ENCODE peak calls at places on chromosomes 12 and 14, in nine cellular contexts. I is PC-3; U is sigmoid colon; E is upper lobe of right lung; Z is endothelial cell; G is foreskin fibroblast; S is body of pancreas; V is CD4-positive, alpha-beta T cell; C is WTC11. H is an unnamed sample.

GRCh38 chr12:130815028-130815741 is 23.9 kb downstream of the STX2 start:
- DNase-seq in I (no peak), U (no peak), E (no peak), Z (no peak), G (no peak), S (peak), V (no peak), C (no peak), H (no peak)

GRCh38 chr12:75690556-75690955 is 179.1 kb upstream of the KRR1 start:
- DNase-seq in I (peak), U (no peak), E (no peak), Z (no peak), G (peak), S (no peak), V (no peak), C (no peak), H (no peak)

GRCh38 chr12:53232641-53233538 is 881 bp upstream of the RARG start:
- DNase-seq in I (peak), U (peak), E (peak), Z (no peak), G (no peak), S (peak), V (peak), C (peak), H (peak)

GRCh38 chr12:90027889-90028570 is 319.4 kb upstream of the ATP2B1 start:
- DNase-seq in I (no peak), U (no peak), E (no peak), Z (no peak), G (no peak), S (no peak), V (no peak), C (no peak), H (no peak)

GRCh38 chr14:71692496-71692895 is 239.7 kb upstream of the RGS6 start:
- DNase-seq in I (peak), U (no peak), E (no peak), Z (no peak), G (peak), S (no peak), V (no peak), C (no peak), H (no peak)

GRCh38 chr12:14185441-14186192 is 179.9 kb upstream of the ATF7IP start:
- DNase-seq in I (peak), U (no peak), E (no peak), Z (peak), G (peak), S (peak), V (no peak), C (peak), H (peak)

GRCh38 chr14:56135001-56135400 is 16.8 kb downstream of the PELI2 start:
- DNase-seq in I (no peak), U (no peak), E (peak), Z (no peak), G (no peak), S (peak), V (no peak), C (no peak), H (no peak)

GRCh38 chr12:128752386-128752785 is 71.4 kb downstream of the SLC15A4 start:
- DNase-seq in I (no peak), U (no peak), E (no peak), Z (no peak), G (no peak), S (no peak), V (no peak), C (no peak), H (no peak)

GRCh38 chr12:71865166-71865713 is 25.7 kb downstream of the TBC1D15 start:
- DNase-seq in I (peak), U (no peak), E (no peak), Z (no peak), G (peak), S (no peak), V (no peak), C (no peak), H (no peak)

GRCh38 chr14:93984070-93984469 is 7.7 kb upstream of the ASB2 start:
- DNase-seq in I (peak), U (no peak), E (no peak), Z (no peak), G (no peak), S (no peak), V (no peak), C (no peak), H (no peak)

GRCh38 chr14:52987514-52987913 is 36.7 kb upstream of the FERMT2 start:
- DNase-seq in I (no peak), U (no peak), E (no peak), Z (no peak), G (no peak), S (peak), V (no peak), C (no peak), H (no peak)

GRCh38 chr12:75781532-75782046 is 250.0 kb downstream of the PHLDA1 start:
- DNase-seq in I (peak), U (no peak), E (no peak), Z (no peak), G (peak), S (no peak), V (no peak), C (no peak), H (peak)

GRCh38 chr12:127539499-127539898 is 727.5 kb upstream of the TMEM132C start:
- DNase-seq in I (no peak), U (no peak), E (no peak), Z (no peak), G (no peak), S (no peak), V (no peak), C (no peak), H (no peak)

GRCh38 chr12:118355838-118356237 is 16.9 kb downstream of the TAOK3 start:
- DNase-seq in I (no peak), U (no peak), E (no peak), Z (no peak), G (no peak), S (no peak), V (no peak), C (no peak), H (no peak)

GRCh38 chr14:39368261-39368959 is 63.8 kb downstream of the FBXO33 start:
- DNase-seq in I (peak), U (peak), E (no peak), Z (peak), G (peak), S (peak), V (peak), C (peak), H (peak)

GRCh38 chr12:114853003-114853529 is 169.1 kb upstream of the TBX3 start:
- DNase-seq in I (no peak), U (no peak), E (no peak), Z (no peak), G (peak), S (no peak), V (no peak), C (no peak), H (no peak)

GRCh38 chr14:91264151-91265150 is 19.9 kb upstream of the GPR68 start:
- DNase-seq in I (peak), U (no peak), E (peak), Z (peak), G (no peak), S (peak), V (peak), C (peak), H (peak)

GRCh38 chr12:67795235-67795634 is 146.7 kb downstream of the DYRK2 start:
- DNase-seq in I (peak), U (no peak), E (no peak), Z (no peak), G (no peak), S (no peak), V (no peak), C (no peak), H (no peak)

GRCh38 chr12:115341442-115341841 is 657.5 kb upstream of the TBX3 start:
- DNase-seq in I (peak), U (peak), E (no peak), Z (no peak), G (peak), S (peak), V (no peak), C (no peak), H (no peak)

GRCh38 chr12:68012712-68013111 is 23.5 kb downstream of the IFNG-AS1 start:
- DNase-seq in I (no peak), U (no peak), E (no peak), Z (no peak), G (no peak), S (no peak), V (no peak), C (no peak), H (no peak)

GRCh38 chr14:36067428-36068187 is 108.9 kb downstream of the PTCSC3 start:
- DNase-seq in I (peak), U (no peak), E (no peak), Z (no peak), G (no peak), S (no peak), V (no peak), C (no peak), H (no peak)

GRCh38 chr12:109432842-109433304 is 44.2 kb downstream of the KCTD10 start:
- DNase-seq in I (peak), U (peak), E (peak), Z (peak), G (peak), S (peak), V (peak), C (peak), H (peak)

GRCh38 chr14:89787525-89787924 is 167.0 kb downstream of the EFCAB11 start:
- DNase-seq in I (peak), U (no peak), E (no peak), Z (no peak), G (no peak), S (no peak), V (no peak), C (no peak), H (no peak)

GRCh38 chr14:100531591-100532121 is 55.6 kb downstream of the BEGAIN start:
- DNase-seq in I (no peak), U (peak), E (peak), Z (no peak), G (no peak), S (no peak), V (no peak), C (no peak), H (no peak)

GRCh38 chr14:68650403-68650994 is 142.4 kb downstream of the ZFP36L1 start:
- DNase-seq in I (no peak), U (no peak), E (no peak), Z (no peak), G (no peak), S (no peak), V (no peak), C (no peak), H (no peak)

GRCh38 chr14:101508196-101508947 is 52.9 kb upstream of the DIO3 start:
- DNase-seq in I (no peak), U (peak), E (peak), Z (no peak), G (no peak), S (no peak), V (no peak), C (no peak), H (no peak)

GRCh38 chr14:71590131-71590530 is 342.1 kb upstream of the RGS6 start:
- DNase-seq in I (no peak), U (no peak), E (no peak), Z (no peak), G (no peak), S (no peak), V (no peak), C (no peak), H (no peak)

GRCh38 chr12:110533607-110534006 is 31.5 kb downstream of the RAD9B start:
- DNase-seq in I (peak), U (no peak), E (no peak), Z (no peak), G (no peak), S (no peak), V (no peak), C (no peak), H (no peak)

GRCh38 chr12:104305349-104305748 is 1.8 kb downstream of the EID3 start:
- DNase-seq in I (no peak), U (no peak), E (no peak), Z (no peak), G (no peak), S (no peak), V (no peak), C (no peak), H (no peak)

GRCh38 chr12:116495260-116495659 is 63.9 kb upstream of the MAP1LC3B2 start:
- DNase-seq in I (peak), U (no peak), E (no peak), Z (no peak), G (peak), S (peak), V (no peak), C (no peak), H (peak)

GRCh38 chr12:104573-105081 is 38.1 kb downstream of the IQSEC3 start:
- DNase-seq in I (no peak), U (peak), E (no peak), Z (no peak), G (no peak), S (peak), V (peak), C (peak), H (no peak)

GRCh38 chr12:64824500-64825142 is at the start of gene TBC1D30:
- DNase-seq in I (peak), U (no peak), E (peak), Z (peak), G (no peak), S (no peak), V (no peak), C (peak), H (peak)

GRCh38 chr12:27561535-27562350 is 37.7 kb downstream of the PPFIBP1 start:
- DNase-seq in I (no peak), U (no peak), E (no peak), Z (no peak), G (no peak), S (no peak), V (no peak), C (no peak), H (no peak)

GRCh38 chr14:60565211-60565610 is 56.3 kb downstream of the SIX6 start:
- DNase-seq in I (peak), U (no peak), E (no peak), Z (no peak), G (peak), S (no peak), V (no peak), C (no peak), H (no peak)

GRCh38 chr14:89279649-89280232 is 137.3 kb downstream of the FOXN3 start:
- DNase-seq in I (no peak), U (no peak), E (no peak), Z (no peak), G (no peak), S (no peak), V (no peak), C (no peak), H (no peak)

GRCh38 chr12:86052921-86053320 is 178.8 kb downstream of the NTS start:
- DNase-seq in I (no peak), U (no peak), E (no peak), Z (no peak), G (no peak), S (no peak), V (no peak), C (no peak), H (no peak)

GRCh38 chr12:9880532-9880931 is 757 bp upstream of the KLRF2 start:
- DNase-seq in I (no peak), U (no peak), E (no peak), Z (no peak), G (no peak), S (no peak), V (no peak), C (no peak), H (no peak)

GRCh38 chr12:1760566-1761382 is 59.6 kb upstream of the LRTM2 start:
- DNase-seq in I (no peak), U (no peak), E (no peak), Z (no peak), G (peak), S (no peak), V (no peak), C (no peak), H (peak)

GRCh38 chr14:64060648-64061096 is 207.9 kb downstream of the SYNE2 start:
- DNase-seq in I (peak), U (no peak), E (no peak), Z (peak), G (no peak), S (peak), V (no peak), C (peak), H (peak)

DNA sequence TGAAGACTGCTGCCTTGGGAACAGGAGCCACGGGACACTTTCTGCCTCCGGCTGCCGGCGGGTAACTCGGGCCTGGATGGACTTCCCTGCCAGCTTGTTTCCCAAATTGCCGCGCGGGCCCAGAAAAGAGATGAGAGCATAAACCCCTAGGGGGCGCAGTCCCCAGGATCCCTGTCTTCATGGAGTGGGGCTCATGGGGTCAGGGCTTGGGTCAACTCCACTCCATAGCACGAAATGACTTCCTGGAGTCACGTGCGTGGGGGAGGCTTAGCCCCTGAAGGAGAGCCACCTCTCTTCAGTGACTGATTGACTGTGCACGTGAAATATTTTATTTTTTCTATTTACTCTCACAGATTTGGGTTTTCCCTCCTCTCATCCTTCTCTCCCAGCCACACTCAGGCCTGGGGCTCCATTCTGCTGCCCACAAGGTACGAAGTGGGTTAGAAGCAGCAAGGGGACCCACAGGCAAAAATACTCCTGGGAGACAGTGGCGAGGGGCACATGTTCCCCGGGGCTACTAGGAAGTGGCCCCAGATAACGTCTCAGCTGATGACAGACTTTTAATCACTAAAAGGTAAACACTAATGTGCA is 10.0 kb downstream of the PGF start:
- DNase-seq in I (peak), U (peak), E (no peak), Z (peak), G (no peak), S (peak), V (no peak), C (peak), H (peak)
- TF ChIP-seq CTCF in I (peak), U (no peak), E (peak), Z (peak), G (peak), S (peak), V (peak), C (peak), H (peak)

GRCh38 chr14:30389134-30389900 is 169.6 kb upstream of the G2E3 start:
- DNase-seq in I (peak), U (no peak), E (no peak), Z (no peak), G (peak), S (peak), V (no peak), C (no peak), H (peak)
- TF ChIP-seq CTCF in I (no peak), U (no peak), E (no peak), Z (no peak), G (no peak), S (no peak), V (no peak), C (no peak), H (no peak)

GRCh38 chr14:92690171-92691011 is 58.0 kb downstream of the LGMN start:
- DNase-seq in I (peak), U (peak), E (peak), Z (peak), G (no peak), S (peak), V (no peak), C (peak), H (peak)
- TF ChIP-seq CTCF in I (peak), U (no peak), E (peak), Z (peak), G (peak), S (peak), V (no peak), C (no peak), H (peak)

GRCh38 chr12:122500685-122501488 is at the start of gene ZCCHC8:
- DNase-seq in I (peak), U (peak), E (peak), Z (peak), G (peak), S (peak), V (peak), C (peak), H (peak)
- TF ChIP-seq CTCF in I (peak), U (no peak), E (no peak), Z (no peak), G (no peak), S (peak), V (no peak), C (no peak), H (no peak)

DNA sequence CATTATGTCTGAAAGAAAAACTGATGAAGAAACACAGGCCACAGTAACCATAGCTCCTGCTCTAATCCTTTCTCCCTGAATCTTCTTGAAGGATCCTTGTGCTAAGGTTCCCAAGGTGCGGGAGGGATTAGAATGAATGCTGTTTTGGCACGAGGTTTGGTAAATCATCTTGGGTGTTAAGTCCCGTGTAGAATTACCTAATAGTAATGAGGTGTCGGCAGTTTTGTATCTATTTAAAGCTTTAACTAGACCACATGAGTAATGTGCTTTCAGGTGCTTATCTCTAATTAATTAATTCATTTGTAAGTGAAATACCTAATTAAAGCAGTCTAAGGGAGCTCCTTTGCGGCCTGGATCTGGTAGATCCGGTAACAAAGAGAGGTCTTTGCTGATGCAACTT is 53.9 kb downstream of the GNG2 start:
- DNase-seq in I (no peak), U (no peak), E (no peak), Z (no peak), G (no peak), S (no peak), V (no peak), C (no peak), H (no peak)
- TF ChIP-seq CTCF in I (no peak), U (no peak), E (no peak), Z (no peak), G (no peak), S (no peak), V (no peak), C (no peak), H (no peak)

DNA sequence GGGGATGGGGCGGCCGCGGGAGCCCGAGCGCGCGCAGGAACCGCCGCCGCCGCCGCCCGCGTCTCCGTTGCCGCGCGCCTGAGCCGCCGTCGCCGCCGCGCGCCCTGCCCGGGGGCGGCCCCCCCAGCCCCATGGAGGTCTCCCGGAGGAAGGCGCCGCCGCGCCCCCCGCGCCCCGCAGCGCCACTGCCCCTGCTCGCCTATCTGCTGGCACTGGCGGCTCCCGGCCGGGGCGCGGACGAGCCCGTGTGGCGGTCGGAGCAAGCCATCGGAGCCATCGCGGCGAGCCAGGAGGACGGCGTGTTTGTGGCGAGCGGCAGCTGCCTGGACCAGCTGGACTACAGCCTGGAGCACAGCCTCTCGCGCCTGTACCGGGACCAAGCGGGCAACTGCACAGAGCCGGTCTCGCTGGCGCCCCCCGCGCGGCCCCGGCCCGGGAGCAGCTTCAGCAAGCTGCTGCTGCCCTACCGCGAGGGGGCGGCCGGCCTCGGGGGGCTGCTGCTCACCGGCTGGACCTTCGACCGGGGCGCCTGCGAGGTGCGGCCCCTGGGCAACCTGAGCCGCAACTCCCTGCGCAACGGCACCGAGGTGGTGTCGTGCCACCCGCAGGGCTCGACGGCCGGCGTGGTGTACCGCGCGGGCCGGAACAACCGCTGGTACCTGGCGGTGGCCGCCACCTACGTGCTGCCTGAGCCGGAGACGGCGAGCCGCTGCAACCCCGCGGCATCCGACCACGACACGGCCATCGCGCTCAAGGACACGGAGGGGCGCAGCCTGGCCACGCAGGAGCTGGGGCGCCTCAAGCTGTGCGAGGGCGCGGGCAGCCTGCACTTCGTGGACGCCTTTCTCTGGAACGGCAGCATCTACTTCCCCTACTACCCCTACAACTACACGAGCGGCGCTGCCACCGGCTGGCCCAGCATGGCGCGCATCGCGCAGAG is 734 bp downstream of the PLXNC1 start:
- DNase-seq in I (no peak), U (no peak), E (no peak), Z (peak), G (no peak), S (peak), V (peak), C (peak), H (peak)
- TF ChIP-seq CTCF in I (peak), U (no peak), E (peak), Z (peak), G (peak), S (no peak), V (peak), C (peak), H (peak)

H was measured in Calu3.